ENCODE peak calls at places on chromosomes 1 and 21, in five cellular contexts. X is tibial artery, J is endothelial cell of umbilical vein, I is heart left ventricle, U is adrenal gland. Z is an unnamed sample. For H3K4me1, the result is how much of the 10 kb centered on the place peaks cover.

GRCh38 chr1:203290261-203291089 is 14.8 kb upstream of the BTG2 start:
- DNase-seq in X (peak), U (peak), J (peak), I (peak), Z (peak)

GRCh38 chr1:3283849-3284248 is 170.6 kb upstream of the ARHGEF16 start:
- DNase-seq in I (peak), J (no peak), X (no peak), U (peak), Z (peak)

GRCh38 chr1:82801151-82801550 is 1000.4 kb downstream of the ADGRL2 start:
- DNase-seq in J (no peak), X (no peak), U (no peak), I (no peak), Z (no peak)

GRCh38 chr1:98677288-98677687 is 15.8 kb downstream of the SNX7 start:
- DNase-seq in X (no peak), J (no peak), U (no peak), I (no peak), Z (no peak)

GRCh38 chr1:184031127-184032107 is 6.1 kb downstream of the COLGALT2 start:
- DNase-seq in X (no peak), J (no peak), I (no peak), U (no peak), Z (no peak)

GRCh38 chr1:42844592-42845140 is 1.7 kb upstream of the ZNF691 start:
- DNase-seq in J (no peak), U (no peak), I (no peak), X (no peak), Z (no peak)

GRCh38 chr1:109931189-109931672 is 20.6 kb downstream of the CSF1 start:
- DNase-seq in U (peak), J (peak), I (peak), X (peak), Z (peak)

GRCh38 chr1:84224905-84225304 is 76.6 kb upstream of the SAMD13 start:
- DNase-seq in J (no peak), U (no peak), I (no peak), X (no peak), Z (no peak)

GRCh38 chr1:16978589-16979474 is 1.6 kb downstream of the MFAP2 start:
- DNase-seq in I (peak), J (peak), X (peak), U (peak), Z (no peak)

GRCh38 chr1:109112056-109112651 is 1.8 kb upstream of the ELAPOR1 start:
- DNase-seq in J (peak), X (no peak), I (no peak), U (no peak), Z (no peak)

GRCh38 chr1:200973937-200974657 is 49.4 kb downstream of the KIF21B start:
- DNase-seq in J (no peak), U (no peak), X (no peak), I (no peak), Z (no peak)

GRCh38 chr1:201561604-201562003 is 22.7 kb downstream of the NAV1 start:
- DNase-seq in U (no peak), J (no peak), I (no peak), X (no peak), Z (no peak)

GRCh38 chr1:92095868-92096267 is 15.7 kb downstream of the BTBD8 start:
- DNase-seq in I (no peak), J (no peak), U (peak), X (no peak), Z (no peak)

GRCh38 chr21:39651206-39651605 is 38.5 kb downstream of the B3GALT5 start:
- DNase-seq in X (no peak), I (no peak), J (no peak), U (no peak), Z (no peak)

GRCh38 chr1:156336242-156336641 is 1.9 kb downstream of the CCT3 start:
- DNase-seq in I (no peak), U (no peak), X (no peak), J (peak), Z (no peak)

GRCh38 chr1:91697322-91698260 is 188.4 kb downstream of the TGFBR3 start:
- DNase-seq in X (no peak), U (no peak), J (no peak), I (no peak), Z (no peak)

GRCh38 chr1:151991663-151992344 is 1.9 kb downstream of the S100A10 start:
- DNase-seq in J (peak), U (no peak), X (no peak), I (no peak), Z (no peak)

GRCh38 chr1:202306535-202307345 is 35.0 kb downstream of the UBE2T start:
- DNase-seq in I (no peak), J (no peak), X (no peak), U (no peak), Z (no peak)

GRCh38 chr21:36477001-36477400 is 2.9 kb downstream of the CLDN14 start:
- DNase-seq in X (no peak), J (no peak), U (no peak), I (no peak), Z (no peak)

GRCh38 chr1:5648410-5649165 is 343.6 kb downstream of the NPHP4 start:
- DNase-seq in I (no peak), X (no peak), U (no peak), J (no peak), Z (no peak)
- H3K4me1 ChIP-seq in I (under half), X (under half), U (under half), J (under half), Z (under half)

GRCh38 chr21:31973402-31973944 is 100.7 kb downstream of the HUNK start:
- DNase-seq in X (no peak), I (no peak), J (no peak), U (no peak), Z (no peak)

GRCh38 chr21:31977816-31978215 is 105.0 kb downstream of the HUNK start:
- DNase-seq in I (no peak), X (no peak), J (no peak), U (no peak), Z (no peak)

GRCh38 chr21:31974454-31974985 is 101.7 kb downstream of the HUNK start:
- DNase-seq in J (no peak), U (no peak), X (no peak), I (no peak), Z (no peak)

GRCh38 chr21:31972622-31973021 is 99.8 kb downstream of the HUNK start:
- DNase-seq in I (no peak), X (no peak), J (no peak), U (no peak), Z (no peak)

GRCh38 chr21:31975491-31975890 is 102.7 kb downstream of the HUNK start:
- DNase-seq in J (no peak), X (no peak), I (no peak), U (no peak), Z (no peak)
- H3K27ac ChIP-seq in J (no peak), X (no peak), I (no peak), U (no peak), Z (no peak)

GRCh38 chr1:9721606-9722377 is 70.3 kb downstream of the PIK3CD start:
- DNase-seq in X (no peak), I (no peak), J (peak), U (no peak), Z (no peak)
- H3K4me1 ChIP-seq in X (under half), I (under half), J (under half), U (under half), Z (under half)

DNA sequence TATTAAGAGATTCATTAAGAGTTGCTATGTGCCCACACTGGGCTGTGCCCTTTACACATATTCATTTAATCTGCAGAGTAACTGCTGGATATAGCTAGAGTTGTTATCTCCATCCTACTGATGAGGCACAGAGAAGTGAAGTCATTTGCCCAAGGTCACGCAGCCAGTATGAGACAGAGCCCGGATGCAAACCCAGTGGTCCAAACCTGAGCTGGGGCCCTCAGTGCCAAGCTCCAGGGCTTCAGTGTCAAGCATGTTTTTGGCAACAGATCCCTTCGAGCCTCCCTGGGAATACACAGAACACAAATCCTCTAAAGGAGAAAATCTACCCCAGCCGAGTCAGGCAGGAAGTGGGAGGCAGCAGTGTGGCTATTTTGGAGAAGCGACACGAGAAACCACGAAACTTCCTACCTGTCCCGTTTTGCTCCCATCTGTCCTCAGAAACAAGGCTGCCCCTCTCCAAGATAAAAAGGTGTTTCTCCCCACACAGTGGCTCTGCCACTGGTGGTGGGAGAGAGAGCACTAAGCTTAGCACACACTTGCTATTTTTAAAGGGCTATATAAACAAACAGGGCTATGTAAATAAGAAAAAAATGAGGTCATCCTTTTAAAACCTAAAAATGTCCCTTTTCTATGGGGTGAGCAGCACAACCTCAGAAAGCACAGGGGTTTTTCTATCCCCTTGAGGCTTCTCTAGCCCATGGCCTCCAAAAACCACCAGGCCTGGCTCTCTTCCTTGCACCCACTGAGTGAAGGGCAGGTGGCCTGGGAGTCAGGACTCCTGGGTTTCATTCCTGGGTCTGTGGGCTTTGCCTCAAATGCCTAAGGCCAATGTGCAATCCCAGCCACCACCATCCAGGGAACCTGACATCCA is 138.6 kb upstream of the EDN2 start:
- DNase-seq in J (no peak), I (no peak), X (no peak), U (no peak), Z (no peak)
- H3K27ac ChIP-seq in J (no peak), I (no peak), X (no peak), U (peak), Z (no peak)

GRCh38 chr1:37481289-37482003 is 7.1 kb downstream of the ZC3H12A start:
- DNase-seq in J (no peak), U (peak), X (no peak), I (no peak), Z (no peak)

GRCh38 chr1:37484325-37485051 is 10.1 kb downstream of the ZC3H12A start:
- DNase-seq in U (peak), I (no peak), X (no peak), J (no peak), Z (no peak)

GRCh38 chr1:37483785-37484184 is 9.4 kb downstream of the ZC3H12A start:
- DNase-seq in U (peak), J (no peak), I (no peak), X (no peak), Z (no peak)

GRCh38 chr1:37482004-37482785 is 7.8 kb downstream of the ZC3H12A start:
- DNase-seq in U (no peak), I (no peak), X (no peak), J (no peak), Z (no peak)

GRCh38 chr1:37482796-37483744 is 8.7 kb downstream of the ZC3H12A start:
- DNase-seq in X (no peak), U (no peak), I (no peak), J (no peak), Z (no peak)
- H3K4me1 ChIP-seq in X (half or more), U (half or more), I (half or more), J (under half), Z (under half)

Z was measured in lung.